ENCODE peak calls at places on chromosome 18, in eight cellular contexts. One of them, this sample, is unnamed. For H3K27me3, the result is how much of the 10 kb centered on the place peaks cover.

GRCh38 chr18:416928-417327 is 83.6 kb downstream of the COLEC12 start:
- DNase-seq in CD4-positive, alpha-beta T cell: no peak
- DNase-seq in mesenchymal stem cell: peak
- DNase-seq in neuronal stem cell: no peak
- DNase-seq in K562: no peak
- DNase-seq in GM23248: no peak
- DNase-seq in heart left ventricle: no peak
- DNase-seq in tibial artery: no peak
- DNase-seq in this sample: no peak

GRCh38 chr18:8988262-8988871 is 114.1 kb upstream of the NDUFV2 start:
- DNase-seq in CD4-positive, alpha-beta T cell: peak
- DNase-seq in mesenchymal stem cell: peak
- DNase-seq in neuronal stem cell: peak
- DNase-seq in K562: peak
- DNase-seq in GM23248: peak
- DNase-seq in heart left ventricle: peak
- DNase-seq in tibial artery: peak
- DNase-seq in this sample: peak

GRCh38 chr18:11808001-11808855 is 43.0 kb upstream of the CHMP1B start:
- DNase-seq in CD4-positive, alpha-beta T cell: no peak
- DNase-seq in mesenchymal stem cell: peak
- DNase-seq in neuronal stem cell: no peak
- DNase-seq in K562: no peak
- DNase-seq in GM23248: peak
- DNase-seq in heart left ventricle: no peak
- DNase-seq in tibial artery: no peak
- DNase-seq in this sample: peak

GRCh38 chr18:10736984-10737383 is 211.2 kb downstream of the NAPG start:
- DNase-seq in CD4-positive, alpha-beta T cell: no peak
- DNase-seq in mesenchymal stem cell: no peak
- DNase-seq in neuronal stem cell: no peak
- DNase-seq in K562: peak
- DNase-seq in GM23248: peak
- DNase-seq in heart left ventricle: no peak
- DNase-seq in tibial artery: no peak
- DNase-seq in this sample: no peak

GRCh38 chr18:8413751-8414150 is 195.5 kb upstream of the RAB12 start:
- DNase-seq in CD4-positive, alpha-beta T cell: no peak
- DNase-seq in mesenchymal stem cell: no peak
- DNase-seq in neuronal stem cell: no peak
- DNase-seq in K562: no peak
- DNase-seq in GM23248: no peak
- DNase-seq in heart left ventricle: no peak
- DNase-seq in tibial artery: no peak
- DNase-seq in this sample: no peak

GRCh38 chr18:7896164-7896563 is 329.0 kb downstream of the PTPRM start:
- DNase-seq in CD4-positive, alpha-beta T cell: no peak
- DNase-seq in mesenchymal stem cell: no peak
- DNase-seq in neuronal stem cell: no peak
- DNase-seq in K562: no peak
- DNase-seq in GM23248: no peak
- DNase-seq in heart left ventricle: no peak
- DNase-seq in tibial artery: no peak
- DNase-seq in this sample: no peak

GRCh38 chr18:31598021-31598805 is 6.5 kb downstream of the TTR start:
- DNase-seq in CD4-positive, alpha-beta T cell: no peak
- DNase-seq in mesenchymal stem cell: no peak
- DNase-seq in neuronal stem cell: no peak
- DNase-seq in K562: no peak
- DNase-seq in GM23248: peak
- DNase-seq in heart left ventricle: no peak
- DNase-seq in tibial artery: no peak
- DNase-seq in this sample: no peak

GRCh38 chr18:69002233-69002632 is 204.4 kb downstream of the CCDC102B start:
- DNase-seq in CD4-positive, alpha-beta T cell: no peak
- DNase-seq in mesenchymal stem cell: no peak
- DNase-seq in neuronal stem cell: no peak
- DNase-seq in K562: no peak
- DNase-seq in GM23248: no peak
- DNase-seq in heart left ventricle: no peak
- DNase-seq in tibial artery: no peak
- DNase-seq in this sample: peak

GRCh38 chr18:73270919-73271318 is 403.1 kb upstream of the NETO1 start:
- DNase-seq in CD4-positive, alpha-beta T cell: no peak
- DNase-seq in mesenchymal stem cell: no peak
- DNase-seq in neuronal stem cell: no peak
- DNase-seq in K562: no peak
- DNase-seq in GM23248: no peak
- DNase-seq in heart left ventricle: no peak
- DNase-seq in tibial artery: no peak
- DNase-seq in this sample: no peak

GRCh38 chr18:24995738-24996137 is 356.2 kb downstream of the ZNF521 start:
- DNase-seq in CD4-positive, alpha-beta T cell: no peak
- DNase-seq in mesenchymal stem cell: no peak
- DNase-seq in neuronal stem cell: no peak
- DNase-seq in K562: no peak
- DNase-seq in GM23248: peak
- DNase-seq in heart left ventricle: no peak
- DNase-seq in tibial artery: no peak
- DNase-seq in this sample: no peak

GRCh38 chr18:50190926-50191325 is 4.0 kb downstream of the MYO5B start:
- DNase-seq in CD4-positive, alpha-beta T cell: no peak
- DNase-seq in mesenchymal stem cell: no peak
- DNase-seq in neuronal stem cell: no peak
- DNase-seq in K562: no peak
- DNase-seq in GM23248: peak
- DNase-seq in heart left ventricle: no peak
- DNase-seq in tibial artery: no peak
- DNase-seq in this sample: no peak

GRCh38 chr18:37544196-37544595 is 21.4 kb downstream of the CELF4 start:
- DNase-seq in CD4-positive, alpha-beta T cell: no peak
- DNase-seq in mesenchymal stem cell: no peak
- DNase-seq in neuronal stem cell: no peak
- DNase-seq in K562: no peak
- DNase-seq in GM23248: no peak
- DNase-seq in heart left ventricle: no peak
- DNase-seq in tibial artery: no peak
- DNase-seq in this sample: peak

GRCh38 chr18:22489694-22490093 is 72.0 kb upstream of the CTAGE1 start:
- DNase-seq in CD4-positive, alpha-beta T cell: no peak
- DNase-seq in mesenchymal stem cell: peak
- DNase-seq in neuronal stem cell: no peak
- DNase-seq in K562: no peak
- DNase-seq in GM23248: peak
- DNase-seq in heart left ventricle: no peak
- DNase-seq in tibial artery: no peak
- DNase-seq in this sample: no peak

GRCh38 chr18:40365526-40365925 is 1589.5 kb upstream of the PIK3C3 start:
- DNase-seq in CD4-positive, alpha-beta T cell: no peak
- DNase-seq in mesenchymal stem cell: no peak
- DNase-seq in neuronal stem cell: no peak
- DNase-seq in K562: no peak
- DNase-seq in GM23248: peak
- DNase-seq in heart left ventricle: no peak
- DNase-seq in tibial artery: no peak
- DNase-seq in this sample: no peak

GRCh38 chr18:68841301-68841700 is 43.4 kb downstream of the CCDC102B start:
- DNase-seq in CD4-positive, alpha-beta T cell: no peak
- DNase-seq in mesenchymal stem cell: no peak
- DNase-seq in neuronal stem cell: no peak
- DNase-seq in K562: no peak
- DNase-seq in GM23248: no peak
- DNase-seq in heart left ventricle: no peak
- DNase-seq in tibial artery: no peak
- DNase-seq in this sample: no peak

GRCh38 chr18:43571078-43571689 is 293.9 kb upstream of the SYT4 start:
- DNase-seq in CD4-positive, alpha-beta T cell: no peak
- DNase-seq in mesenchymal stem cell: peak
- DNase-seq in neuronal stem cell: peak
- DNase-seq in K562: peak
- DNase-seq in GM23248: peak
- DNase-seq in heart left ventricle: no peak
- DNase-seq in tibial artery: no peak
- DNase-seq in this sample: peak

GRCh38 chr18:68922392-68922791 is 124.5 kb downstream of the CCDC102B start:
- DNase-seq in CD4-positive, alpha-beta T cell: no peak
- DNase-seq in mesenchymal stem cell: no peak
- DNase-seq in neuronal stem cell: no peak
- DNase-seq in K562: no peak
- DNase-seq in GM23248: no peak
- DNase-seq in heart left ventricle: no peak
- DNase-seq in tibial artery: no peak
- DNase-seq in this sample: no peak

GRCh38 chr18:36831139-36831538 is 2.2 kb downstream of the KIAA1328 start:
- DNase-seq in CD4-positive, alpha-beta T cell: no peak
- DNase-seq in mesenchymal stem cell: peak
- DNase-seq in neuronal stem cell: no peak
- DNase-seq in K562: no peak
- DNase-seq in GM23248: peak
- DNase-seq in heart left ventricle: no peak
- DNase-seq in tibial artery: no peak
- DNase-seq in this sample: no peak

GRCh38 chr18:3554091-3554601 is 104.2 kb downstream of the TGIF1 start:
- DNase-seq in CD4-positive, alpha-beta T cell: no peak
- DNase-seq in mesenchymal stem cell: peak
- DNase-seq in neuronal stem cell: peak
- DNase-seq in K562: no peak
- DNase-seq in GM23248: no peak
- DNase-seq in heart left ventricle: no peak
- DNase-seq in tibial artery: no peak
- DNase-seq in this sample: peak
- H3K27me3 ChIP-seq in CD4-positive, alpha-beta T cell: under half
- H3K27me3 ChIP-seq in mesenchymal stem cell: under half
- H3K27me3 ChIP-seq in neuronal stem cell: under half
- H3K27me3 ChIP-seq in K562: under half
- H3K27me3 ChIP-seq in GM23248: under half
- H3K27me3 ChIP-seq in heart left ventricle: under half
- H3K27me3 ChIP-seq in tibial artery: under half
- H3K27me3 ChIP-seq in this sample: under half

DNA sequence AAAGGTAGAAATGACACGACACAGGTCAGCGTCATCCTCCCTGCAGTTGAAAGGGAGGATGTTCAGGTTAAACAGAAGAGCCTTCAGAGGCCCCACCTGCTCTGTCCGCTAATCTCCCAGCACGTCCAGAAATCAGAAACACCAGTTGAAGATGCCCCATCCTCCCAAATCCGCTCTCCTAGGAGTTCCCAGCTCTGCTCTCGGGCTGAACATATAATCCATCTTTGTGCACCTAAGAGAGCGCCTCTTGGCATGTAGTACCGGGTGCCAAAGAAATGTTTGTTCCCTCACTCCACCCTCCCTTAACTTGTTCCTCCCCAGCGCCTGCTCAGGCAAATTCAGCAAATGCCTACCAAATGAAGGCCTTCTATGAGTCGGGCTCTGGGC is 145.2 kb upstream of the SMAD2 start:
- DNase-seq in CD4-positive, alpha-beta T cell: no peak
- DNase-seq in mesenchymal stem cell: no peak
- DNase-seq in neuronal stem cell: no peak
- DNase-seq in K562: no peak
- DNase-seq in GM23248: no peak
- DNase-seq in heart left ventricle: no peak
- DNase-seq in tibial artery: no peak
- DNase-seq in this sample: no peak
- H3K27me3 ChIP-seq in CD4-positive, alpha-beta T cell: under half
- H3K27me3 ChIP-seq in mesenchymal stem cell: half or more
- H3K27me3 ChIP-seq in neuronal stem cell: under half
- H3K27me3 ChIP-seq in K562: under half
- H3K27me3 ChIP-seq in GM23248: under half
- H3K27me3 ChIP-seq in heart left ventricle: under half
- H3K27me3 ChIP-seq in tibial artery: under half
- H3K27me3 ChIP-seq in this sample: under half

DNA sequence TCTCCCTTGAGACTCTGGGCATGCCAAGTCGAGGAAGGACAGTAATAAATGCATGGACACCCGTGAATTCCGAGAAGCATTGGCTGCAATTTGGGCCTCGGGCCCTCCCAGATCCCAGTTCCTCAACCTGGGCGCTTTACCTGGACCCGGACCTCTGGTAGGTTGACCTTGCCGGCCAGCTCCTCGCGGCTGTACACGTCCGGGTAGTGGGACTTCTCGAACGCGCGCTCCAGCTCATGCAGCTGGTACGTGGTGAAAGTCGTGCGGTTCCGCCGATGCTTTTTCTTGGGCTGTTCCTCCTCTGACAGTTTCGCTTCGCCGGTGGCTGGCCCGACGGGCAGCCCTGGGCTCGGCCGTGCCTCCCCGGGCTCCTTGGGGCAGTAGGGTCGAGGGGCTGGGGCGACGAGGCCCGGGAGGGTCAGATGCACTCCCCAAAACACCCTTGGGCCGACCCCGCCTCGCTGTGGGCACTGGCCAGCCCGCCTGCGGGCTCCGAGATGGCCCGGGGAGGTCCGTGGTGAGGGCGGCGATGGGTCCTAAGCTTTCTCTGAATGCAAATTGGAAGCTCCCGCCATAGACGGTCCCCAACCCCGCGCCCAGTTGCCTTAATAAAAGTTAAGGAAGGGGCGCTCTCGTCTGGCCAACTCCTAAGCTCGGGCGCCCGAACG is 899 bp downstream of the RAX start:
- DNase-seq in CD4-positive, alpha-beta T cell: no peak
- DNase-seq in mesenchymal stem cell: no peak
- DNase-seq in neuronal stem cell: no peak
- DNase-seq in K562: no peak
- DNase-seq in GM23248: peak
- DNase-seq in heart left ventricle: no peak
- DNase-seq in tibial artery: no peak
- DNase-seq in this sample: peak
- H3K27me3 ChIP-seq in CD4-positive, alpha-beta T cell: half or more
- H3K27me3 ChIP-seq in mesenchymal stem cell: half or more
- H3K27me3 ChIP-seq in neuronal stem cell: half or more
- H3K27me3 ChIP-seq in K562: half or more
- H3K27me3 ChIP-seq in GM23248: half or more
- H3K27me3 ChIP-seq in heart left ventricle: half or more
- H3K27me3 ChIP-seq in tibial artery: half or more
- H3K27me3 ChIP-seq in this sample: half or more

DNA sequence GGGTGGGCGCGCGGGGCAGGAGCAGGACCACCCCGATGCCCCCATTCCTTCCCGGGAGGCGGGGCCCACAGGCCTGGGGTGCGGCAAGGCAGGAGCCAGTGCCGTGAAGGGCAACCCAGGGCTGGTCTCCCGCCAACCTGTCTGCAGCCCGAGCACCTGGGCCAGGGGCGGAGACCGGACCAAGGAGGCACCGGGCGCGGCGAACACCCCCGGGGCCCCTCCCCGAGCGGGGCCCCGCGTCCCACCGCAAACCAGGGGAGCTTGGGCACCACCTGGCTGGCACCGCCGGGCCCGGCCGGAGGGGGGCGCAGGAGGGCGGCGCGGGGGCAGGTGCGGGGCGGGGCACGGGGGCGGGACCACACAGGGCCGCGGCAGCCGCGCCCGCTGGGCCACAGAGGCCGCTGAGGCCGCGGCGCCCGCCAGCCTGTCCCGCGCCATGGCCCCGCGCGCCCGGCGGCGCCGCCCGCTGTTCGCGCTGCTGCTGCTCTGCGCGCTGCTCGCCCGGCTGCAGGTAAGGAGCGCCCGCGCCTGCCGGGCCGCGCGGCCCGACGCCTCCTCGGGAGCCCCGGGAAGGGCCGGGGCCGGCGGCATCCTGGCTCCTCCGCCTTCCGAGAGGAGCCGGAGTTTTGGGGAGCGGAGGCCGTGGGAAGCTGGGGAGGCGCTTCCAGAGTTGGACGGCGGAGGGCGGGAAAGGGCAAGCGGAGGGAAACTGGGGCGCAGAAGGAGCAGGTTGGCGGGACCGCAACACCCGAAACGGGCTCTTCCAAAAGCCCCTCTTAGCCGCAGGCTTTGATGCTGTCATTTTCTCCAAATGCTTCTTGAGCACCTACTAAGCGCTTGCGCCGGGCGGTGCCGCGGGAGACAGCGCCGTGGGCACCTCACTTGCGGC is at the start of gene TNFRSF11A:
- DNase-seq in CD4-positive, alpha-beta T cell: peak
- DNase-seq in mesenchymal stem cell: peak
- DNase-seq in neuronal stem cell: no peak
- DNase-seq in K562: peak
- DNase-seq in GM23248: peak
- DNase-seq in heart left ventricle: peak
- DNase-seq in tibial artery: no peak
- DNase-seq in this sample: peak
- H3K27me3 ChIP-seq in CD4-positive, alpha-beta T cell: under half
- H3K27me3 ChIP-seq in mesenchymal stem cell: half or more
- H3K27me3 ChIP-seq in neuronal stem cell: half or more
- H3K27me3 ChIP-seq in K562: under half
- H3K27me3 ChIP-seq in GM23248: half or more
- H3K27me3 ChIP-seq in heart left ventricle: half or more
- H3K27me3 ChIP-seq in tibial artery: half or more
- H3K27me3 ChIP-seq in this sample: half or more